ENCODE peak calls at places on chromosomes 5 and 9, in five cellular contexts. H, Y, T, W and R are unnamed samples.

GRCh38 chr9:35981704-35982103 is 23.8 kb upstream of the OR2S2 start:
- DNase-seq in H (no peak), Y (no peak), T (no peak), W (no peak), R (no peak)

GRCh38 chr5:65010841-65011240 is 242.1 kb downstream of the CWC27 start:
- DNase-seq in H (no peak), Y (no peak), T (no peak), W (no peak), R (no peak)

GRCh38 chr9:74496819-74497749 is at the start of gene RORB:
- DNase-seq in H (peak), Y (no peak), T (peak), W (peak), R (peak)

GRCh38 chr5:146520731-146521130 is 4.7 kb upstream of the GPR151 start:
- DNase-seq in H (no peak), Y (no peak), T (peak), W (no peak), R (peak)

GRCh38 chr9:28598396-28598795 is 1025.1 kb upstream of the C9orf72 start:
- DNase-seq in H (no peak), Y (no peak), T (no peak), W (no peak), R (no peak)

GRCh38 chr5:142325677-142326479 is 1.1 kb upstream of the SPRY4 start:
- DNase-seq in H (peak), Y (no peak), T (peak), W (peak), R (peak)

GRCh38 chr9:752201-752600 is 89.3 kb upstream of the DMRT1 start:
- DNase-seq in H (no peak), Y (no peak), T (peak), W (no peak), R (peak)

GRCh38 chr5:157197088-157197487 is 16.4 kb downstream of the ITK start:
- DNase-seq in H (no peak), Y (peak), T (no peak), W (no peak), R (no peak)

GRCh38 chr5:92962752-92963151 is 618.3 kb downstream of the NR2F1-AS1 start:
- DNase-seq in H (no peak), Y (no peak), T (no peak), W (no peak), R (no peak)

GRCh38 chr9:113919825-113920224 is 43.7 kb downstream of the ZNF618 start:
- DNase-seq in H (no peak), Y (no peak), T (no peak), W (no peak), R (no peak)

GRCh38 chr5:138542120-138542955 is 698 bp downstream of the ETF1 start:
- DNase-seq in H (no peak), Y (no peak), T (peak), W (no peak), R (no peak)

GRCh38 chr9:68955281-68955680 is 58.6 kb downstream of the PRKACG start:
- DNase-seq in H (no peak), Y (no peak), T (no peak), W (no peak), R (no peak)

GRCh38 chr5:162842725-162843124 is 594.7 kb upstream of the CCNG1 start:
- DNase-seq in H (no peak), Y (no peak), T (no peak), W (no peak), R (no peak)